ENCODE peak calls at places on chromosomes 6 and 20, in four cellular contexts. Y is stimulated activated effector memory CD8-positive, alpha-beta T cell treated with anti-CD3 and anti-CD28 coated beads, Interleukin-12 subunit alpha, Interleukin-12 subunit beta, amount 100 ng/mL, for 72 hours; V is stimulated activated CD8-positive, alpha-beta memory T cell treated with anti-CD3 and anti-CD28 coated beads, Interleukin-15, amount 100 ng/mL, for 24 hours; T is GM12865. X is an unnamed sample.

GRCh38 chr20:15547109-15547508 is 1026.1 kb downstream of the KIF16B start:
- DNase-seq in T (no peak), V (no peak), Y (no peak), X (no peak)

GRCh38 chr6:122494665-122495272 is 23.2 kb upstream of the SERINC1 start:
- DNase-seq in T (no peak), Y (no peak), V (no peak), X (no peak)

GRCh38 chr6:7424967-7425807 is 35.6 kb downstream of the RIOK1 start:
- DNase-seq in T (peak; percentile 15), Y (no peak), V (no peak), X (no peak)

GRCh38 chr6:49720372-49720771 is 7.0 kb upstream of the CRISP2 start:
- DNase-seq in V (no peak), Y (no peak), T (no peak), X (no peak)

GRCh38 chr6:21596379-21597242 is 3.1 kb downstream of the SOX4 start:
- DNase-seq in V (peak; percentile 11), Y (peak; percentile 52), T (peak; percentile 77), X (peak; percentile 39)

GRCh38 chr6:4732691-4733315 is 43.4 kb upstream of the CDYL start:
- DNase-seq in T (no peak), V (no peak), Y (no peak), X (no peak)

GRCh38 chr20:24742989-24743388 is 206.1 kb upstream of the CST7 start:
- DNase-seq in T (no peak), Y (no peak), V (no peak), X (no peak)

GRCh38 chr6:13098808-13099570 is 229.3 kb downstream of the TBC1D7 start:
- DNase-seq in T (peak; percentile 31), Y (no peak), V (no peak), X (no peak)

GRCh38 chr6:34914358-34914757 is 25.3 kb downstream of the ANKS1A start:
- DNase-seq in V (no peak), T (no peak), Y (no peak), X (no peak)

GRCh38 chr20:20547876-20548266 is 164.6 kb downstream of the RALGAPA2 start:
- DNase-seq in V (no peak), T (no peak), Y (no peak), X (no peak)

X was measured in GM10248.